ENCODE peak calls at places on chromosome 17, in ten cellular contexts. One of them, this sample, is unnamed.

GRCh38 chr17:70683936-70684335 is 514.6 kb downstream of the KCNJ2 start:
- DNase-seq in BJ: no peak
- DNase-seq in AG04450: no peak
- DNase-seq in AG09309: no peak
- DNase-seq in stomach: no peak
- DNase-seq in right lobe of liver: no peak
- DNase-seq in fibroblast of lung: no peak
- DNase-seq in fibroblast of villous mesenchyme: no peak
- DNase-seq in epithelial cell of proximal tubule: no peak
- DNase-seq in astrocyte: no peak
- DNase-seq in this sample: no peak

GRCh38 chr17:48571826-48572417 is 6.2 kb downstream of the HOXB4 start:
- DNase-seq in right lobe of liver: no peak
- DNase-seq in stomach: no peak
- DNase-seq in fibroblast of lung: no peak
- DNase-seq in epithelial cell of proximal tubule: no peak
- DNase-seq in AG04450: no peak
- DNase-seq in BJ: no peak
- DNase-seq in AG09309: no peak
- DNase-seq in fibroblast of villous mesenchyme: no peak
- DNase-seq in astrocyte: no peak
- DNase-seq in this sample: no peak

GRCh38 chr17:5592382-5592781 is 8.1 kb upstream of the NLRP1 start:
- DNase-seq in astrocyte: peak; percentile 14
- DNase-seq in right lobe of liver: no peak
- DNase-seq in fibroblast of lung: peak; percentile 63
- DNase-seq in AG04450: peak; percentile 6
- DNase-seq in stomach: no peak
- DNase-seq in BJ: no peak
- DNase-seq in AG09309: no peak
- DNase-seq in fibroblast of villous mesenchyme: peak; percentile 57
- DNase-seq in epithelial cell of proximal tubule: no peak
- DNase-seq in this sample: peak; percentile 69

GRCh38 chr17:1354022-1354421 is 46.0 kb downstream of the YWHAE start:
- DNase-seq in right lobe of liver: no peak
- DNase-seq in AG09309: no peak
- DNase-seq in BJ: no peak
- DNase-seq in epithelial cell of proximal tubule: no peak
- DNase-seq in fibroblast of villous mesenchyme: no peak
- DNase-seq in fibroblast of lung: no peak
- DNase-seq in stomach: no peak
- DNase-seq in astrocyte: no peak
- DNase-seq in AG04450: no peak
- DNase-seq in this sample: no peak

GRCh38 chr17:32551186-32551955 is 64.6 kb downstream of the CDK5R1 start:
- DNase-seq in AG09309: peak; percentile 7
- DNase-seq in right lobe of liver: no peak
- DNase-seq in epithelial cell of proximal tubule: no peak
- DNase-seq in fibroblast of villous mesenchyme: peak; percentile 5
- DNase-seq in fibroblast of lung: peak; percentile 28
- DNase-seq in AG04450: no peak
- DNase-seq in astrocyte: peak; percentile 80
- DNase-seq in stomach: no peak
- DNase-seq in BJ: no peak
- DNase-seq in this sample: peak; percentile 64

GRCh38 chr17:7782237-7782636 is 51.8 kb upstream of the KDM6B start:
- DNase-seq in BJ: peak; percentile 10
- DNase-seq in AG09309: peak; percentile 27
- DNase-seq in epithelial cell of proximal tubule: peak; percentile 13
- DNase-seq in astrocyte: peak; percentile 40
- DNase-seq in fibroblast of lung: peak; percentile 73
- DNase-seq in AG04450: peak; percentile 11
- DNase-seq in stomach: no peak
- DNase-seq in fibroblast of villous mesenchyme: peak; percentile 77
- DNase-seq in right lobe of liver: no peak
- DNase-seq in this sample: peak; percentile 83

GRCh38 chr17:40540448-40540847 is 24.8 kb downstream of the CCR7 start:
- DNase-seq in AG04450: no peak
- DNase-seq in AG09309: no peak
- DNase-seq in stomach: no peak
- DNase-seq in fibroblast of lung: no peak
- DNase-seq in epithelial cell of proximal tubule: no peak
- DNase-seq in astrocyte: no peak
- DNase-seq in right lobe of liver: no peak
- DNase-seq in fibroblast of villous mesenchyme: no peak
- DNase-seq in BJ: no peak
- DNase-seq in this sample: no peak

GRCh38 chr17:76527430-76528111 is 9.9 kb downstream of the CYGB start:
- DNase-seq in epithelial cell of proximal tubule: no peak
- DNase-seq in AG04450: no peak
- DNase-seq in stomach: peak; percentile 60
- DNase-seq in fibroblast of lung: peak; percentile 89
- DNase-seq in right lobe of liver: no peak
- DNase-seq in fibroblast of villous mesenchyme: peak; percentile 96
- DNase-seq in astrocyte: peak; percentile 83
- DNase-seq in BJ: no peak
- DNase-seq in AG09309: no peak
- DNase-seq in this sample: peak; percentile 82

GRCh38 chr17:74383140-74383539 is 15.8 kb downstream of the GPR142 start:
- DNase-seq in epithelial cell of proximal tubule: no peak
- DNase-seq in stomach: no peak
- DNase-seq in AG04450: no peak
- DNase-seq in astrocyte: no peak
- DNase-seq in fibroblast of villous mesenchyme: no peak
- DNase-seq in fibroblast of lung: no peak
- DNase-seq in right lobe of liver: no peak
- DNase-seq in AG09309: no peak
- DNase-seq in BJ: no peak
- DNase-seq in this sample: no peak

GRCh38 chr17:75854111-75854748 is 905 bp downstream of the WBP2 start:
- DNase-seq in epithelial cell of proximal tubule: peak; percentile 67
- DNase-seq in right lobe of liver: peak; percentile 45
- DNase-seq in AG09309: no peak
- DNase-seq in fibroblast of villous mesenchyme: peak; percentile 78
- DNase-seq in astrocyte: peak; percentile 58
- DNase-seq in fibroblast of lung: peak; percentile 53
- DNase-seq in BJ: no peak
- DNase-seq in stomach: no peak
- DNase-seq in AG04450: no peak
- DNase-seq in this sample: peak; percentile 75

GRCh38 chr17:66474810-66475497 is 172.5 kb downstream of the PRKCA start:
- DNase-seq in fibroblast of lung: no peak
- DNase-seq in right lobe of liver: no peak
- DNase-seq in epithelial cell of proximal tubule: no peak
- DNase-seq in AG09309: no peak
- DNase-seq in BJ: no peak
- DNase-seq in stomach: no peak
- DNase-seq in AG04450: no peak
- DNase-seq in fibroblast of villous mesenchyme: no peak
- DNase-seq in astrocyte: no peak
- DNase-seq in this sample: no peak

GRCh38 chr17:66570353-66571195 is 264.3 kb upstream of the CACNG5 start:
- DNase-seq in AG04450: no peak
- DNase-seq in BJ: no peak
- DNase-seq in astrocyte: no peak
- DNase-seq in right lobe of liver: no peak
- DNase-seq in epithelial cell of proximal tubule: no peak
- DNase-seq in AG09309: no peak
- DNase-seq in stomach: no peak
- DNase-seq in fibroblast of villous mesenchyme: peak; percentile 86
- DNase-seq in fibroblast of lung: no peak
- DNase-seq in this sample: peak; percentile 59

GRCh38 chr17:42421479-42422332 is 1.4 kb downstream of the CAVIN1 start:
- DNase-seq in AG09309: no peak
- DNase-seq in fibroblast of lung: peak; percentile 49
- DNase-seq in BJ: no peak
- DNase-seq in epithelial cell of proximal tubule: no peak
- DNase-seq in right lobe of liver: peak; percentile 46
- DNase-seq in stomach: peak; percentile 28
- DNase-seq in fibroblast of villous mesenchyme: peak; percentile 60
- DNase-seq in AG04450: no peak
- DNase-seq in astrocyte: peak; percentile 72
- DNase-seq in this sample: no peak

GRCh38 chr17:42423766-42424165 is 710 bp upstream of the CAVIN1 start:
- DNase-seq in right lobe of liver: no peak
- DNase-seq in epithelial cell of proximal tubule: no peak
- DNase-seq in stomach: no peak
- DNase-seq in astrocyte: no peak
- DNase-seq in BJ: no peak
- DNase-seq in AG04450: no peak
- DNase-seq in fibroblast of villous mesenchyme: no peak
- DNase-seq in fibroblast of lung: no peak
- DNase-seq in AG09309: no peak
- DNase-seq in this sample: no peak

GRCh38 chr17:42422412-42422957 is 571 bp downstream of the CAVIN1 start:
- DNase-seq in AG09309: no peak
- DNase-seq in fibroblast of villous mesenchyme: peak; percentile 32
- DNase-seq in stomach: peak; percentile 27
- DNase-seq in epithelial cell of proximal tubule: no peak
- DNase-seq in fibroblast of lung: no peak
- DNase-seq in right lobe of liver: peak; percentile 41
- DNase-seq in AG04450: no peak
- DNase-seq in astrocyte: no peak
- DNase-seq in BJ: no peak
- DNase-seq in this sample: peak; percentile 52

GRCh38 chr17:42424991-42425610 is 2.0 kb upstream of the CAVIN1 start:
- DNase-seq in AG04450: no peak
- DNase-seq in AG09309: no peak
- DNase-seq in stomach: no peak
- DNase-seq in right lobe of liver: no peak
- DNase-seq in epithelial cell of proximal tubule: no peak
- DNase-seq in BJ: no peak
- DNase-seq in fibroblast of villous mesenchyme: no peak
- DNase-seq in fibroblast of lung: no peak
- DNase-seq in astrocyte: no peak
- DNase-seq in this sample: no peak

GRCh38 chr17:42422958-42423712 is at the start of gene CAVIN1:
- DNase-seq in AG09309: peak; percentile 92
- DNase-seq in fibroblast of lung: peak; percentile 98
- DNase-seq in fibroblast of villous mesenchyme: peak; percentile 98
- DNase-seq in stomach: peak; percentile 92
- DNase-seq in right lobe of liver: peak; percentile 94
- DNase-seq in AG04450: peak; percentile 97
- DNase-seq in BJ: peak; percentile 91
- DNase-seq in epithelial cell of proximal tubule: no peak
- DNase-seq in astrocyte: peak; percentile 95
- DNase-seq in this sample: peak; percentile 97
- H3K4me3 ChIP-seq in AG09309: peak within 1 kb of the TSS; percentile 91
- H3K4me3 ChIP-seq in fibroblast of lung: peak within 1 kb of the TSS; percentile 100
- H3K4me3 ChIP-seq in fibroblast of villous mesenchyme: peak within 1 kb of the TSS; percentile 90
- H3K4me3 ChIP-seq in stomach: peak within 1 kb of the TSS; percentile 75
- H3K4me3 ChIP-seq in right lobe of liver: peak within 1 kb of the TSS; percentile 57
- H3K4me3 ChIP-seq in AG04450: peak within 1 kb of the TSS; percentile 99
- H3K4me3 ChIP-seq in BJ: peak within 1 kb of the TSS; percentile 64
- H3K4me3 ChIP-seq in epithelial cell of proximal tubule: peak within 1 kb of the TSS; percentile 69
- H3K4me3 ChIP-seq in astrocyte: peak within 1 kb of the TSS; percentile 96
- H3K4me3 ChIP-seq in this sample: peak within 1 kb of the TSS; percentile 97

DNA sequence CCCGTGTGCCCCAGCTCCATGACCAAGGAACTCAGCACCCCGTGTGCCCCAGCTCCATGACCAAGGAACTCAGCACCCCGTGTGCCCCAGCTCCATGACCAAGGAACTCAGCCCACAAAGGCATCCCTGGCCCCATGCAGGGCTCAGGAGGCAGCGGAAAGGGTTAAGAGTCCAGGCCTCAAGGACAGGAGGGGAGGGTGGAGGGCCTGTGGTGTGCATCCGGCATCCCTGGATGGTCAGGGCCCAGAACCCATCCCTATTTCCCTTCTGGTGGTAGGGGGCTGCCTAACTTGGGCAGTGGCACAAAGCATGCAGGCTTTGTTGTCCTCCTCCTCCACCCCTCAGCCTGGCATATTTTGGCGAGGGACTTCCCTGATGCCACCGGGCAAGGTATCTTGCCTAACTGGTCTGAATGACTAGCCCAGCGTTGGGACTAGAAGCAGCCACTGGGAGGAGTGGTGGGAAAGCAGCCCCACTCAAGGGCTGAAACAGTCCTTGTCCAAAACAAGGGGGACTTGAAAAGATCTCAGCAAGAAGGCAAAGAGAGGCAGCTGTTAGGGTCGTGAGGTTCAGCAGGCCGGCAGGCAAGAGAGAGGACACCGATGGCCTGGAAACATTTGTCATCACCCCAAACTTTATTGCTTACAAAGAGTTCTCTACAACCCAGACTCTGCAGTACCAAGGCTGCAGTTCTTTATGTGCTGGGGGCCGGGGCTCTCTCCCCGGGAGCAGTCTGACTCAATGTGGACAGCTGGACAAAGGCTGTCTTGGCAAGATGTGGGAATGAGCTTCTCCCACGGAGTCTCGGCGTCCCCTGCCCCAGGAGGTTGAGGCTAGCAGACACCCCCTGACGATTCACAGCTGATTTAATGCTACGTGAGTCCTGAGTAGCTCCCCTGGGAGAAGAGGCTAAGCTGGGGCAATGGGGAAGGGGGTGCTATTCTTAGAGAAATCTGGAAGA is 902 bp upstream of the SPATA32 start:
- DNase-seq in AG04450: no peak
- DNase-seq in BJ: no peak
- DNase-seq in stomach: no peak
- DNase-seq in right lobe of liver: no peak
- DNase-seq in fibroblast of villous mesenchyme: peak; percentile 34
- DNase-seq in fibroblast of lung: peak; percentile 48
- DNase-seq in AG09309: no peak
- DNase-seq in epithelial cell of proximal tubule: no peak
- DNase-seq in astrocyte: peak; percentile 41
- DNase-seq in this sample: peak; percentile 86
- TF ChIP-seq CTCF in AG04450: peak; percentile 24
- TF ChIP-seq CTCF in BJ: peak; percentile 30
- TF ChIP-seq CTCF in stomach: no peak
- TF ChIP-seq CTCF in right lobe of liver: no peak
- TF ChIP-seq CTCF in fibroblast of villous mesenchyme: no peak
- TF ChIP-seq CTCF in fibroblast of lung: no peak
- TF ChIP-seq CTCF in AG09309: no peak
- TF ChIP-seq CTCF in epithelial cell of proximal tubule: no peak
- TF ChIP-seq CTCF in astrocyte: no peak
- TF ChIP-seq CTCF in this sample: peak; percentile 43

DNA sequence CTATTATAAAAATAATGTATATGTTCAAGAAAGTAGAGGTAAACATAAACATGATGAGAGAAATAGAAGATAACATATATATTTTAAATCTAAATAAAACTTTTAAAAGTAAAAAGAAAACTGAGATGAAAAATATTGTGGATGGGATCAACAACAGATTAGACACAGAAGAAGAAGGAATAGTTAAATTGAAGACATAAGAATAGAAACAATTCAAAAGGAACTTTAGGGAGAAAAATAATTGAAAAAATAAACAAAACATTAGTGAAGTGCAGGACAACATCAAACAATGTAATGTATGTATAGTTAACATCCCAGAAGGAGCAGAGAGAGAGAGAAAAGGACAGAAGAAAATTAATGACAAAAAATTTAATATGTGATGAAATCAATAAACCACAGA is 228.1 kb upstream of the TNRC6C start:
- DNase-seq in epithelial cell of proximal tubule: no peak
- DNase-seq in AG09309: no peak
- DNase-seq in BJ: no peak
- DNase-seq in astrocyte: no peak
- DNase-seq in right lobe of liver: no peak
- DNase-seq in fibroblast of lung: no peak
- DNase-seq in AG04450: no peak
- DNase-seq in stomach: no peak
- DNase-seq in fibroblast of villous mesenchyme: no peak
- DNase-seq in this sample: no peak
- H3K4me3 ChIP-seq in epithelial cell of proximal tubule: no peak overlapping the region
- H3K4me3 ChIP-seq in AG09309: no peak overlapping the region
- H3K4me3 ChIP-seq in BJ: no peak overlapping the region
- H3K4me3 ChIP-seq in astrocyte: no peak overlapping the region
- H3K4me3 ChIP-seq in right lobe of liver: no peak overlapping the region
- H3K4me3 ChIP-seq in fibroblast of lung: no peak overlapping the region
- H3K4me3 ChIP-seq in AG04450: no peak overlapping the region
- H3K4me3 ChIP-seq in stomach: no peak overlapping the region
- H3K4me3 ChIP-seq in fibroblast of villous mesenchyme: no peak overlapping the region
- H3K4me3 ChIP-seq in this sample: no peak overlapping the region

GRCh38 chr17:80773243-80773991 is 218.2 kb upstream of the CHMP6 start:
- DNase-seq in BJ: no peak
- DNase-seq in stomach: no peak
- DNase-seq in fibroblast of lung: peak; percentile 66
- DNase-seq in epithelial cell of proximal tubule: no peak
- DNase-seq in astrocyte: no peak
- DNase-seq in AG09309: no peak
- DNase-seq in right lobe of liver: no peak
- DNase-seq in fibroblast of villous mesenchyme: peak; percentile 47
- DNase-seq in AG04450: no peak
- DNase-seq in this sample: no peak
- TF ChIP-seq CTCF in BJ: peak; percentile 29
- TF ChIP-seq CTCF in stomach: no peak
- TF ChIP-seq CTCF in fibroblast of lung: peak; percentile 16
- TF ChIP-seq CTCF in epithelial cell of proximal tubule: no peak
- TF ChIP-seq CTCF in astrocyte: no peak
- TF ChIP-seq CTCF in AG09309: peak; percentile 25
- TF ChIP-seq CTCF in right lobe of liver: no peak
- TF ChIP-seq CTCF in fibroblast of villous mesenchyme: no peak
- TF ChIP-seq CTCF in AG04450: peak; percentile 37
- TF ChIP-seq CTCF in this sample: peak; percentile 31

This sample was measured in choroid plexus epithelial cell.